ENCODE peak calls at places on chromosomes 12 and 14, in seven cellular contexts. U is sigmoid colon, A is transverse colon, I is uterus, G is adrenal gland, N is heart left ventricle, S is GM12891. P is an unnamed sample.

GRCh38 chr12:65123435-65124063 is 2.4 kb upstream of the WIF1 start:
- DNase-seq in A (no peak), U (no peak), S (no peak), I (no peak), N (no peak), G (peak), P (peak)

GRCh38 chr12:68871899-68872298 is 61.1 kb downstream of the CPM start:
- DNase-seq in A (no peak), N (no peak), U (no peak), S (no peak), G (peak), I (no peak), P (peak)

GRCh38 chr12:58416211-58416610 is 474.8 kb downstream of the ATP23 start:
- DNase-seq in U (no peak), S (no peak), A (no peak), G (peak), I (no peak), N (no peak), P (no peak)

GRCh38 chr12:26938660-26939185 is 453 bp downstream of the FGFR1OP2 start:
- DNase-seq in S (no peak), I (no peak), G (peak), U (no peak), N (peak), A (no peak), P (no peak)

GRCh38 chr14:100536721-100537700 is 50.2 kb downstream of the BEGAIN start:
- DNase-seq in I (peak), A (peak), U (peak), G (no peak), S (no peak), N (peak), P (no peak)

GRCh38 chr12:118544569-118544968 is 168.2 kb downstream of the SUDS3 start:
- DNase-seq in S (no peak), U (no peak), A (no peak), N (no peak), G (peak), I (no peak), P (no peak)

GRCh38 chr12:26628234-26628633 is 204.8 kb downstream of the ITPR2 start:
- DNase-seq in G (no peak), N (no peak), S (no peak), I (no peak), A (no peak), U (no peak), P (no peak)

GRCh38 chr14:81161088-81161487 is 59.7 kb downstream of the GTF2A1 start:
- DNase-seq in G (no peak), I (no peak), A (no peak), U (no peak), S (no peak), N (no peak), P (no peak)

GRCh38 chr12:88420460-88420859 is 159.8 kb downstream of the KITLG start:
- DNase-seq in U (no peak), N (no peak), S (no peak), G (no peak), A (no peak), I (no peak), P (no peak)

GRCh38 chr14:21309956-21310355 is 30.1 kb downstream of the RPGRIP1 start:
- DNase-seq in A (no peak), S (no peak), G (no peak), I (no peak), U (no peak), N (no peak), P (no peak)

GRCh38 chr14:58871972-58872530 is 234.3 kb downstream of the DACT1 start:
- DNase-seq in A (no peak), N (no peak), S (no peak), I (no peak), G (no peak), U (no peak), P (no peak)

GRCh38 chr14:104734991-104735779 is 11.2 kb downstream of the ADSS1 start:
- DNase-seq in I (no peak), S (no peak), U (no peak), G (peak), N (no peak), A (no peak), P (no peak)

GRCh38 chr12:77696183-77696582 is 134.5 kb upstream of the NAV3 start:
- DNase-seq in N (no peak), I (no peak), U (no peak), A (no peak), G (no peak), S (no peak), P (no peak)

GRCh38 chr14:64074961-64075619 is 219.1 kb downstream of the ESR2 start:
- DNase-seq in U (no peak), A (no peak), S (no peak), N (no peak), I (no peak), G (no peak), P (no peak)

GRCh38 chr12:47885012-47885501 is 19.7 kb downstream of the VDR start:
- DNase-seq in U (no peak), N (no peak), I (no peak), G (no peak), A (no peak), S (no peak), P (no peak)

GRCh38 chr14:65210118-65210826 is 108.0 kb upstream of the MAX start:
- DNase-seq in A (no peak), N (no peak), I (no peak), S (no peak), G (peak), U (no peak), P (no peak)

GRCh38 chr14:104973215-104974145 is 4.7 kb downstream of the AHNAK2 start:
- DNase-seq in A (peak), G (peak), U (peak), N (peak), I (peak), S (no peak), P (no peak)

GRCh38 chr14:24147761-24148428 is 597 bp downstream of the RNF31 start:
- DNase-seq in G (no peak), S (no peak), N (no peak), A (no peak), I (no peak), U (peak), P (no peak)

GRCh38 chr14:24145219-24145618 is 1.2 kb downstream of the PSME2 start:
- DNase-seq in G (no peak), A (no peak), S (no peak), I (no peak), U (no peak), N (peak), P (no peak)

GRCh38 chr14:24146978-24147760 is at the start of gene RNF31:
- DNase-seq in G (peak), I (peak), U (peak), A (peak), N (peak), S (peak), P (peak)

GRCh38 chr14:24145700-24146621 is at the start of gene PSME2:
- DNase-seq in A (no peak), S (no peak), U (no peak), I (no peak), G (no peak), N (no peak), P (no peak)

DNA sequence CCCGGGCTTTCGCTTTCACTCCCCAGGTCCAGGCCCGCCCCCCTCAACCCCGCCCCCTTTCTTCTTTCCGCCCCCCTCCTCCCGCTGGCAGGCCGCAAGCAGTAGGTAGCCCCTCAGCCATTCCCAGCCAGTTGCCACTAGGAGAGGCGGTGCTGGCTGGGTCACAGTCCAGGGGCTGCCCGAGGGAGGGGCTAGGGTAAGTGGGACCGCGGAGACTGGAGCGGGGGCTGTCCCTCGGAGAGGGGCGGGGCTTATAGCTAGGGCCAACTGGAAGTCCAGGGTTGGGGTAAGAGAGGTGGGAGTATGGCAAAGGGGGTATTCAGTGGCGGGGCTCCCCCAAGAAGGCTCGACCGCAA is 190 bp upstream of the PSME2 start:
- DNase-seq in I (peak), G (peak), U (peak), A (peak), S (peak), N (peak), P (peak)
- TF ChIP-seq POLR2A in I (no peak), G (no peak), U (no peak), A (no peak), S (no peak), N (no peak), P (no peak)

DNA sequence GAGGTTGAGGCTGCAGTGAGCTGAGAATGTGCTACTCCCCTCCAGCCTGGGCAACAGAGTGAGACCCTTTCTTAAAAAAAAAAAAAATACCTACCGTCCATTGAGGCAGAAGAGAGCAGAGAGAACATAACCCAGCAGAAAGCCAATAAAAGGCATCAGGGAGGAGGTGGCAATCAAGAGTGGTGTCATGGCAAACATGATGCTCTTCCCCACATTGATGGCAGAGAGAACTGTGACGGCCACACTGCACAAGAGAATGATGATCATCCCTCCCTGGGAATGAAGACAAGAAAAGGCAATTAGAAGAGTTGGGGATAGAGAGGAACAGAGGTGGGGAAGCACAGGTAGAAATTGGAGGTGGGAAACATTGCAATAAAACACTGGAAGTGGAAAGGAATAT is 12.1 kb downstream of the SRSF5 start:
- DNase-seq in U (no peak), N (no peak), S (no peak), I (no peak), G (no peak), A (no peak), P (no peak)
- TF ChIP-seq POLR2A in U (no peak), N (no peak), S (peak), I (no peak), G (no peak), A (peak), P (no peak)

DNA sequence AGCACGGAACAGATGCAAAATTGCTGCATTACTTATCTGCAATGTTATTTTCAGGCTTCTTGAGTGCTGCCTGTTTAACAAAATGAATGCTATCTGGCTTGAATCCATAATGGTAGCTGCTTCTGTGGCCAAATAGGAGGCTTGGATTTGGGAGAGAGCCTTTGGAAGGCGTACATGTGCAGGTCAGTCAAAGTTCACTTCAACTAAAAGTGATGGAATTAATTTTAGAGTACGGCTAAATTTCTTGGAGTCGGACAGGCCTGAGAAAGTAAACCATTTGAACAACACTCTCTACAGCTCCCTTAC is 97.3 kb downstream of the HELB start:
- DNase-seq in S (no peak), N (no peak), U (no peak), G (no peak), I (no peak), A (no peak), P (no peak)
- TF ChIP-seq POLR2A in S (no peak), N (no peak), U (no peak), G (no peak), I (no peak), A (no peak), P (no peak)

GRCh38 chr12:92541024-92541423 is 161.8 kb upstream of the PLEKHG7 start:
- DNase-seq in N (no peak), G (no peak), S (no peak), I (no peak), U (no peak), A (no peak), P (no peak)

GRCh38 chr12:92543359-92543758 is 159.4 kb upstream of the PLEKHG7 start:
- DNase-seq in S (no peak), U (no peak), N (no peak), G (no peak), I (no peak), A (peak), P (no peak)

GRCh38 chr12:92544321-92544720 is 158.5 kb upstream of the PLEKHG7 start:
- DNase-seq in U (no peak), I (no peak), A (no peak), G (no peak), S (no peak), N (no peak), P (no peak)

GRCh38 chr12:92546259-92546825 is 156.4 kb upstream of the PLEKHG7 start:
- DNase-seq in S (no peak), U (no peak), I (no peak), G (no peak), N (no peak), A (no peak), P (no peak)

DNA sequence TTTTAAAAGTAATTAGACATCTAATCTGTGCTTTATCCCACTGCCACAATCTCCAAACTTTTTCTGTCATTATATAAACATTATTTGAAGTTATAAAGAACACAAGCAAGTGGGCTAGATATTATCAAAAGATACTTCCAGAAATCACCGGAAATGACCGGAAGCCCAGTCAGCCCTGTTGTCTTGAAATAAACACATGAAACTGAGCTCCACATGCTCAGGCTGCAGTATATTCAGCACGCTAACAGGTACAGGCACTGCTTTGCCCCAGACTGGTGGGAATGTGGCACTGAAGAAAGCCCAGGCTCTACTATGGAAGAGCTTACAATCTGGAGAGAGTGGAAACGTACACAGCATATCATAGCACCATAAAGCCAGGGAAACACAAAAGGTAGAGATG is 158.9 kb upstream of the PLEKHG7 start:
- DNase-seq in N (no peak), A (no peak), S (no peak), G (no peak), I (no peak), U (no peak), P (no peak)
- TF ChIP-seq POLR2A in N (no peak), A (no peak), S (peak), G (no peak), I (no peak), U (no peak), P (no peak)

P was measured in erythroblast.